ENCODE peak calls at places on chromosomes 6 and 20, in seven cellular contexts. A, U, S, M, V, K and P are unnamed samples.

GRCh38 chr20:18443841-18444240 is 23.0 kb downstream of the DZANK1 start:
- DNase-seq in A (peak; percentile 37), U (no peak), S (no peak), M (peak; percentile 22), V (no peak), K (no peak), P (no peak)

GRCh38 chr6:140281794-140282193 is 907.3 kb upstream of the CITED2 start:
- DNase-seq in A (no peak), U (no peak), S (no peak), M (no peak), V (no peak), K (no peak), P (no peak)

GRCh38 chr20:38437796-38438195 is 2.7 kb upstream of the SNHG17 start:
- DNase-seq in A (no peak), U (no peak), S (no peak), M (no peak), V (no peak), K (no peak), P (no peak)

GRCh38 chr6:82875573-82876185 is 190.0 kb downstream of the UBE3D start:
- DNase-seq in A (peak; percentile 99), U (peak; percentile 92), S (no peak), M (no peak), V (no peak), K (no peak), P (no peak)

GRCh38 chr6:143974089-143974488 is 34.0 kb downstream of the PLAGL1 start:
- DNase-seq in A (no peak), U (no peak), S (no peak), M (no peak), V (no peak), K (no peak), P (no peak)

GRCh38 chr6:80527552-80528052 is 421.1 kb downstream of the BCKDHB start:
- DNase-seq in A (peak; percentile 71), U (no peak), S (no peak), M (peak; percentile 57), V (no peak), K (no peak), P (no peak)

GRCh38 chr6:40252531-40253258 is 318.4 kb upstream of the MOCS1 start:
- DNase-seq in A (no peak), U (no peak), S (no peak), M (no peak), V (no peak), K (no peak), P (no peak)

GRCh38 chr20:53901064-53901463 is 169.3 kb downstream of the BCAS1 start:
- DNase-seq in A (peak; percentile 88), U (peak; percentile 78), S (no peak), M (no peak), V (no peak), K (no peak), P (no peak)

GRCh38 chr6:1622851-1623768 is 13.4 kb downstream of the FOXC1 start:
- DNase-seq in A (no peak), U (no peak), S (no peak), M (no peak), V (no peak), K (no peak), P (no peak)

GRCh38 chr20:48275737-48276342 is 490.6 kb upstream of the SULF2 start:
- DNase-seq in A (no peak), U (no peak), S (no peak), M (peak; percentile 47), V (peak; percentile 65), K (no peak), P (no peak)

GRCh38 chr6:13568970-13569369 is 5.4 kb upstream of the SIRT5 start:
- DNase-seq in A (no peak), U (no peak), S (no peak), M (no peak), V (no peak), K (no peak), P (no peak)

GRCh38 chr6:131652472-131652871 is 15.4 kb downstream of the ENPP3 start:
- DNase-seq in A (peak; percentile 78), U (no peak), S (no peak), M (no peak), V (no peak), K (no peak), P (no peak)

GRCh38 chr6:138837246-138837645 is 41.4 kb downstream of the ECT2L start:
- DNase-seq in A (no peak), U (no peak), S (no peak), M (no peak), V (no peak), K (no peak), P (no peak)

GRCh38 chr20:4894981-4895381 is 106.3 kb downstream of the SLC23A2 start:
- DNase-seq in A (no peak), U (no peak), S (no peak), M (no peak), V (no peak), K (no peak), P (no peak)

GRCh38 chr6:33082702-33083101 is 6.9 kb downstream of the HLA-DPB1 start:
- DNase-seq in A (peak; percentile 51), U (no peak), S (no peak), M (no peak), V (peak; percentile 81), K (no peak), P (no peak)